ENCODE peak calls at places on chromosomes 16 and 17, in nine cellular contexts. W, O, E, Q, J, A, S, V and H are unnamed samples.

GRCh38 chr17:73200476-73200875 is 7.6 kb downstream of the COG1 start:
- DNase-seq in W (no peak), O (no peak), E (no peak), Q (no peak), J (no peak), A (no peak), S (no peak), V (no peak), H (no peak)

GRCh38 chr17:66310528-66311148 is 8.2 kb downstream of the PRKCA start:
- DNase-seq in W (no peak), O (no peak), E (no peak), Q (no peak), J (no peak), A (no peak), S (no peak), V (no peak), H (no peak)

GRCh38 chr16:2500634-2500936 is 13.2 kb upstream of the ATP6V0C start:
- DNase-seq in W (no peak), O (no peak), E (no peak), Q (no peak), J (no peak), A (no peak), S (no peak), V (no peak), H (no peak)

GRCh38 chr17:49764559-49765180 is 739 bp upstream of the FAM117A start:
- DNase-seq in W (no peak), O (no peak), E (peak), Q (no peak), J (no peak), A (no peak), S (no peak), V (no peak), H (no peak)

GRCh38 chr16:15051387-15051951 is 4.4 kb downstream of the NTAN1 start:
- DNase-seq in W (peak), O (no peak), E (peak), Q (no peak), J (no peak), A (no peak), S (no peak), V (no peak), H (no peak)

GRCh38 chr16:53821957-53822625 is 118.1 kb downstream of the FTO start:
- DNase-seq in W (no peak), O (peak), E (no peak), Q (peak), J (no peak), A (no peak), S (peak), V (no peak), H (no peak)

GRCh38 chr17:38421224-38421841 is 6.9 kb upstream of the ARHGAP23 start:
- DNase-seq in W (no peak), O (peak), E (no peak), Q (no peak), J (no peak), A (peak), S (peak), V (no peak), H (no peak)

GRCh38 chr16:25135239-25135878 is 23.8 kb downstream of the LCMT1 start:
- DNase-seq in W (no peak), O (peak), E (no peak), Q (peak), J (peak), A (no peak), S (peak), V (no peak), H (no peak)

GRCh38 chr17:45971698-45972141 is 27.3 kb upstream of the STH start:
- DNase-seq in W (no peak), O (no peak), E (no peak), Q (no peak), J (no peak), A (no peak), S (no peak), V (no peak), H (no peak)
- TF ChIP-seq CTCF in W (no peak), O (no peak), E (no peak), Q (no peak), J (no peak), A (no peak), S (no peak), V (peak), H (peak)

DNA sequence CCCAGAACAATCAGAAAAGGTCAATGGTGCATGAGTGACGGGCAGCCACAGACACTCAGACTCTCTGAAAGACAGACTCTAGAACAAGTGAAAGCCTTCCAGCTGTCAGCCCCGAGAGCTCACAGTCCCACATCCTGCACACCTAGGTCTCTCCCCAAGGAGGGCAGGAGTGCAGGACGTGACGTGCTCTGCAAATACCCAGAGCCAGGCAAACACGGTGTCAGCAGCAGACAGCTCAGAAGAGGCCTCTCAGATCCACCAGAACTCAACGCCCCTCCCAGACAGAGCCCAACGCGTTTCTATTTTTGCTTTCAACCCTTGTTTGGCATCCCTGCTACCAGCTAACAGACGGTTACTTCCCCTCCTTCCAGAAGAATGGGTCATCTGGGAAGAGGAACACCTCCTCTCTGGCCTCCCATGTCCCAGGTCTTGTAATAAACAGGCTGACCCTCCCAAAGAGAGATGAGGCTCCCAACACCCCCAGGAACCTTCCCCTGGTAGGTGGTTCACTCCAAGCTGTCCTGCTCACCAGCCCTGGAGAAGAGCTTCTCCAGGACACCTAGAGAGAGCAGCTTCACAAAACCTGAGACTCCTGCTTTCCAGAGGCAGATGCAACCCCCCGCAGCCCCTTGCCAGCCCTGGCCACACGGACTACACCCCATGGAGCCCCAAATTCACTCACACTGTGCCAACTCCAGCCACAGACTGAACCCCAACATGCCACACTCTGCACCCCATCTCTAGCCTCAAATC is 7.6 kb downstream of the PITPNM3 start:
- DNase-seq in W (no peak), O (no peak), E (no peak), Q (peak), J (no peak), A (no peak), S (no peak), V (no peak), H (no peak)
- TF ChIP-seq CTCF in W (no peak), O (no peak), E (no peak), Q (no peak), J (no peak), A (no peak), S (no peak), V (no peak), H (no peak)

DNA sequence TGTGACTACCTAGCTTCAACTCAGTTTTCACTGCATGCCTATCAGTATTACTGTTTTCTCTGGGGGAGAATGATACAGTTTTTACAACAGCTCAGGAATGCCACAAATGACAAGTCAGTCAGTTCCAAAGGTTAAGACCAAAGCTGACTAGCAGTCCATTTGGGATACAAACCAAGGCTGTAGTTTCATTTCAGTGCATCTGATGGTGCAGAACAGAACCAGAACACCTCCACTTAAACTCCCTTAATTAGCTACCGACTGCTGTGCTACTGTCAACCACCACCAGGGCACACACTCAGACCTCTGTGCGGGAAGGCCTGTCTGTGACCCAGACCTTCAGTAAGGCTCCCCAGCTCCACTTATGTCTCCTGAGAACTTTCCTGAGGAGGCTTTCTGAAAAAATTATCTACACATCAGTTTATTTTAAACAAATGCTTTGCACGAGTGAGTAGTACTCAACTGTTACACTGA is 20.4 kb downstream of the NFE2L1 start:
- DNase-seq in W (no peak), O (peak), E (no peak), Q (no peak), J (no peak), A (no peak), S (peak), V (no peak), H (peak)
- TF ChIP-seq CTCF in W (peak), O (peak), E (no peak), Q (peak), J (no peak), A (peak), S (peak), V (no peak), H (peak)

DNA sequence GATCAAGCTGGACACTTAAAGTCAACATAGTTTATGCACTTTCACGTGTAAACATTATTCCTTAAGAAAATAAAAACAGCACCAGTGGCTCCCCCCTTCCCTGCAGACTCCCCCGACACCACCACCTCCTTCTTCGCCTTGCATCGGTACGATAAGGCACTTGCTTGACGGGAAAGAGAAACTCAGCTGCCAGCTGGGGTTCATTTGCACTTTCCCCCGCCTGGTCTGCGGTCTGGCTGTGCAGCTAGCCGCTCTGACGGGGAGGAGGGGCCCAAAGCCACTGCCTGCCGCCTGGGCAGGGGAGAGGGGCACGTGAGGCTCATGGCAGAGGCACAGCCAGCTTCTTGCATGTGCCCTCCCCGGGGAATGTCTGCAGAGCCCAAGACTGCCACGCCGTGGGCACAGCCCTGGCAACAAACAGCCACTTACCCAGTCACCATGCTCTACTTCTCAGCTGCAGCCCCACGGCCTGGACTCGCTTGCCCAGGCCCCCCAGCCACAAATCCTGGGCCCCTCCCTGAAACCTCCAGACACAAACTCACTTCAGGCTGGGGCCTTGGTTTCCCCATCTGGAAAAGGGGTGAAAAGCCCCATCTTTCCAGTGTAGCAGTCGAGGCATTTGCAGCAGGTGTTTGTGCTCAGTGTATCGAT is 16.5 kb upstream of the PRM1 start:
- DNase-seq in W (peak), O (peak), E (peak), Q (peak), J (peak), A (peak), S (peak), V (no peak), H (peak)
- TF ChIP-seq CTCF in W (peak), O (no peak), E (no peak), Q (no peak), J (no peak), A (peak), S (no peak), V (no peak), H (no peak)